ENCODE peak calls at places on chromosomes 13 and 19, in five cellular contexts. One of them, this sample, is unnamed.
A peak's percentile ranks its signal among the peaks of the same experiment; 100 is the strongest.

GRCh38 chr19:11446271-11446651 is 10.8 kb downstream of the PRKCSH start:
- DNase-seq in MM.1S: no peak
- DNase-seq in hepatocyte: no peak
- DNase-seq in OCI-LY7: no peak
- DNase-seq in IMR-90: no peak
- DNase-seq in this sample: no peak

GRCh38 chr13:28394422-28394821 is 100.5 kb downstream of the FLT1 start:
- DNase-seq in MM.1S: no peak
- DNase-seq in hepatocyte: no peak
- DNase-seq in OCI-LY7: no peak
- DNase-seq in IMR-90: peak; percentile 34
- DNase-seq in this sample: no peak

GRCh38 chr13:56903710-56904109 is 237.0 kb upstream of the PRR20A start:
- DNase-seq in MM.1S: no peak
- DNase-seq in hepatocyte: no peak
- DNase-seq in OCI-LY7: no peak
- DNase-seq in IMR-90: no peak
- DNase-seq in this sample: no peak

GRCh38 chr13:24899601-24900000 is 135.6 kb downstream of the RNF17 start:
- DNase-seq in MM.1S: no peak
- DNase-seq in hepatocyte: no peak
- DNase-seq in OCI-LY7: no peak
- DNase-seq in IMR-90: peak; percentile 57
- DNase-seq in this sample: peak; percentile 45

GRCh38 chr13:104382941-104383340 is 1316.7 kb upstream of the SLC10A2 start:
- DNase-seq in MM.1S: no peak
- DNase-seq in hepatocyte: no peak
- DNase-seq in OCI-LY7: no peak
- DNase-seq in IMR-90: peak; percentile 22
- DNase-seq in this sample: peak; percentile 89

GRCh38 chr19:2529473-2529918 is 53.6 kb downstream of the GADD45B start:
- DNase-seq in MM.1S: no peak
- DNase-seq in hepatocyte: peak; percentile 79
- DNase-seq in OCI-LY7: no peak
- DNase-seq in IMR-90: peak; percentile 96
- DNase-seq in this sample: peak; percentile 83

GRCh38 chr19:56874530-56874929 is 34.0 kb upstream of the PEG3 start:
- DNase-seq in MM.1S: no peak
- DNase-seq in hepatocyte: no peak
- DNase-seq in OCI-LY7: no peak
- DNase-seq in IMR-90: no peak
- DNase-seq in this sample: no peak

GRCh38 chr13:19978830-19979437 is 20.4 kb downstream of the ZMYM2 start:
- DNase-seq in MM.1S: no peak
- DNase-seq in hepatocyte: no peak
- DNase-seq in OCI-LY7: no peak
- DNase-seq in IMR-90: no peak
- DNase-seq in this sample: no peak

GRCh38 chr19:39335168-39335567 is 675 bp downstream of the GMFG start:
- DNase-seq in MM.1S: no peak
- DNase-seq in hepatocyte: no peak
- DNase-seq in OCI-LY7: no peak
- DNase-seq in IMR-90: no peak
- DNase-seq in this sample: no peak

GRCh38 chr19:19444694-19445155 is 39.2 kb downstream of the GATAD2A start:
- DNase-seq in MM.1S: no peak
- DNase-seq in hepatocyte: no peak
- DNase-seq in OCI-LY7: peak; percentile 51
- DNase-seq in IMR-90: peak; percentile 36
- DNase-seq in this sample: no peak

GRCh38 chr19:3687774-3688706 is 12.2 kb downstream of the PIP5K1C start:
- DNase-seq in MM.1S: peak; percentile 91
- DNase-seq in hepatocyte: peak; percentile 58
- DNase-seq in OCI-LY7: peak; percentile 31
- DNase-seq in IMR-90: no peak
- DNase-seq in this sample: no peak

GRCh38 chr19:34178276-34178614 is 5.9 kb downstream of the LSM14A start:
- DNase-seq in MM.1S: no peak
- DNase-seq in hepatocyte: no peak
- DNase-seq in OCI-LY7: no peak
- DNase-seq in IMR-90: no peak
- DNase-seq in this sample: no peak

DNA sequence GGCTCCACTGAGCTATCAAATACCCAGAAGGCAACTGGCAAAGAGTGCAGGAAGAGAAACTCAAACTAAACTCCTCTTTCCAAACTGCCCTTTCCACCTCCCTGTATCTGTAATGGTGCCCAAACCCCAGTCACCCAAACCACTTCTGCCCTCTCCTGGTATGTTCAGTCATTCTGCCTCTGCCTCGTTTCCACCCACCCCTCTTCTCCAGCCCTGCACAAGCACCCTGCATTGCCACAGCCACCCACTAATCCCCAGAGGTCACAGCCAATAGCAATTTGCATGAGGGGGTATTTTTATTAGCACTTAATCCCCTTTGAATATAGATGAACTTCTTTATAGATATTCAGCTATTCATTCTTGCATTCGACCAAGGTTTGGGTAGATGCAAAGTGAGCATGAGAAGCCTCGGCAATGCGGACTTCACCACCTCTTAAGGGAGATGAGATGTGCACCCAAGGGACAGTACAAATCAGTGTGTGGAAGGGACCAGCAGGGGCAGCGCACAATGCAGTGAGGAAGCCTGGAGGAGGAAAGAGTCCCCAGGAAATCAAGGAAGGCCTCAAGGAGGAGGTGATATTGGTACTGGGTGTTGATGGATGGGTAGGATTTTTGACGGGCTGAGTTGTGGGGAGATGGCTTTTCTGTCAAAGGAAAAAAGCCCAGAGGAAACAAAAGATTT is 12.4 kb downstream of the TMEM272 start:
- DNase-seq in MM.1S: no peak
- DNase-seq in hepatocyte: no peak
- DNase-seq in OCI-LY7: peak; percentile 83
- DNase-seq in IMR-90: peak; percentile 8
- DNase-seq in this sample: peak; percentile 8
- H2AFZ ChIP-seq in MM.1S: no peak overlapping the region
- H2AFZ ChIP-seq in hepatocyte: no peak overlapping the region
- H2AFZ ChIP-seq in OCI-LY7: peak overlapping the region; percentile 73
- H2AFZ ChIP-seq in IMR-90: no peak overlapping the region
- H2AFZ ChIP-seq in this sample: no peak overlapping the region

GRCh38 chr19:12550951-12551832 is at the start of gene ZNF564:
- DNase-seq in MM.1S: peak; percentile 98
- DNase-seq in hepatocyte: peak; percentile 97
- DNase-seq in OCI-LY7: peak; percentile 99
- DNase-seq in IMR-90: peak; percentile 98
- DNase-seq in this sample: peak; percentile 99

DNA sequence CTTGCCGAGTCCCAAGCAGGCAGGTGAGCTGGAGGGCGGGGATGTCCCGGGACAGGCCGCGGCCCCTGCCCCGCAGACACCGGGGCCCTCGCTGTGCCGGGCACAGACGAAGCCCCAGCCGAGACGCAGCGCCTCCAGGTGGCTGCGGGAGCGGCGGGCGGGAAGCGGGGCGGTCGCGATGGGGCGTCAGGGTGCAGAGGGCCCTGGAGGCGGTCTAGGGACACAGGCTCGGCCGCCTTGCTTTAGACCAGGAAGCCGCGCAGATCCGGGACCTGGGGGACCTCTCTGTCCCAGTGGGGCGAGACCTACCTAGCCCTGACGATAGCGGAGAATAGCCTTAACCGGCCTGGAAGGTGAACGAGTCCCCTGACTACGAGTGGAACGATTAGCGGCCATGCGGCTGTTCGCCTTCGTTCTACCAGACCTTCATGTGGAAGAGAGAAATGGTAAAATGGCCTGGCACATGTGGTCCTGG is 4.2 kb upstream of the ZNF564 start:
- DNase-seq in MM.1S: no peak
- DNase-seq in hepatocyte: no peak
- DNase-seq in OCI-LY7: no peak
- DNase-seq in IMR-90: no peak
- DNase-seq in this sample: no peak
- H3K4me3 ChIP-seq in MM.1S: no peak overlapping the region
- H3K4me3 ChIP-seq in hepatocyte: no peak overlapping the region
- H3K4me3 ChIP-seq in OCI-LY7: no peak overlapping the region
- H3K4me3 ChIP-seq in IMR-90: no peak overlapping the region
- H3K4me3 ChIP-seq in this sample: no peak overlapping the region

GRCh38 chr19:41332468-41332867 is 21.3 kb downstream of the TGFB1 start:
- DNase-seq in MM.1S: no peak
- DNase-seq in hepatocyte: no peak
- DNase-seq in OCI-LY7: no peak
- DNase-seq in IMR-90: no peak
- DNase-seq in this sample: no peak

GRCh38 chr19:41332000-41332399 is 21.7 kb downstream of the TGFB1 start:
- DNase-seq in MM.1S: no peak
- DNase-seq in hepatocyte: no peak
- DNase-seq in OCI-LY7: no peak
- DNase-seq in IMR-90: no peak
- DNase-seq in this sample: no peak

GRCh38 chr19:41334793-41335192 is 18.9 kb downstream of the TGFB1 start:
- DNase-seq in MM.1S: no peak
- DNase-seq in hepatocyte: no peak
- DNase-seq in OCI-LY7: no peak
- DNase-seq in IMR-90: no peak
- DNase-seq in this sample: no peak

GRCh38 chr19:41330946-41331678 is 21.1 kb downstream of the CCDC97 start:
- DNase-seq in MM.1S: no peak
- DNase-seq in hepatocyte: no peak
- DNase-seq in OCI-LY7: no peak
- DNase-seq in IMR-90: no peak
- DNase-seq in this sample: no peak

DNA sequence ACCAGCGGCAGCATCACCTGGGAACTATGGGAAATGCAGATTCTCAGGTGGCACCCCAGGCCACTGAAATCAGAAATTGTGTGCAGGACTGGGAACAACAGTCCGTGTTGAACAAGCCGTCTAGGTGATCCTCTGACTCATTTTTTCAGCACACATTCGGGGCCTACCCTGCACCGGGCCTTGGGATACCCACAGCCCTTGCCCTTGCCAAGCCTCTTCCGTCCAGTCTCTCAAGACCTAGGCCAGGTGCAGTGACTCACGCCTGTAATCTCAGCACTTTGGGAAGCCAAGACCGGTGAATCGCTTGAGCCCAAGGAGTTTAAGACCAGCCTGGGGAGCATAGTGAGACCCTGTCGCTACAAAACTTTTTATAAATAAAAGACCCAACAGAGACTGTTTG is 18.3 kb downstream of the TGFB1 start:
- DNase-seq in MM.1S: no peak
- DNase-seq in hepatocyte: no peak
- DNase-seq in OCI-LY7: no peak
- DNase-seq in IMR-90: no peak
- DNase-seq in this sample: no peak
- H3K4me1 ChIP-seq in MM.1S: no peaks in the 10 kb centered on the region
- H3K4me1 ChIP-seq in hepatocyte: no peaks in the 10 kb centered on the region
- H3K4me1 ChIP-seq in OCI-LY7: no peaks in the 10 kb centered on the region
- H3K4me1 ChIP-seq in IMR-90: no peaks in the 10 kb centered on the region
- H3K4me1 ChIP-seq in this sample: no peaks in the 10 kb centered on the region

DNA sequence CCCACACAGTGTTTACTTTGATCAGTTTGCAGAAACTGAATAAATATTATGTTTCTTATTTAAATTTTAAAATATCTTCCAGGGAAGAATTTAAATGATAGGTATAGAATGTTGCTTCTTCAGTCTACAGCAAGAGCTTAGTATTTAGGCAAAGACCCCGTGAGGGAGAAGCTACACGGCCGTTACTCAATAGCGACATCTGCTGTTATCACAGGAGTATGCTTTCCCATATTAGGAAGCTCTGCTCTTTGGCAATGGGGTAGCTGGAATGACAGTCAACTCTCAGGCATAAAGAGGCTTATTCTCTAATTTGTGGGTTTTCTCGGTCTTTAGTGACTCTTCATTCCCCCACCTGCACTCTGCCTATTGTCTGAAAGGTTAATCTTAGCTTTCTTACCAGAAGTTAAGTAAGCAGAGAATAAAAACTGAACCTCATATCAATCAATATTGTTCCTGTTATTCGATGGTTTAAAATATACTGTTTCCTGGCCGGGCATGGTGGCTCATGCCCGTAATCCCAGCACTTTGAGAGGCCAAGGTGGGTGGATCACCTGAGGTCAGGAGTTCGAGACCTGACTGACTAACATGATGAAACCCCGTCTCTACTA is 13.2 kb upstream of the LHFPL6 start:
- DNase-seq in MM.1S: peak; percentile 51
- DNase-seq in hepatocyte: peak; percentile 87
- DNase-seq in OCI-LY7: peak; percentile 83
- DNase-seq in IMR-90: peak; percentile 68
- DNase-seq in this sample: peak; percentile 79
- H2AFZ ChIP-seq in MM.1S: no peak overlapping the region
- H2AFZ ChIP-seq in hepatocyte: no peak overlapping the region
- H2AFZ ChIP-seq in OCI-LY7: no peak overlapping the region
- H2AFZ ChIP-seq in IMR-90: no peak overlapping the region
- H2AFZ ChIP-seq in this sample: no peak overlapping the region

GRCh38 chr19:55452381-55453325 is 8.8 kb downstream of the ISOC2 start:
- DNase-seq in MM.1S: no peak
- DNase-seq in hepatocyte: peak; percentile 78
- DNase-seq in OCI-LY7: peak; percentile 76
- DNase-seq in IMR-90: peak; percentile 79
- DNase-seq in this sample: peak; percentile 65

GRCh38 chr19:55451163-55451521 is 8.0 kb upstream of the SHISA7 start:
- DNase-seq in MM.1S: no peak
- DNase-seq in hepatocyte: no peak
- DNase-seq in OCI-LY7: no peak
- DNase-seq in IMR-90: no peak
- DNase-seq in this sample: no peak

GRCh38 chr19:55449469-55449868 is 6.4 kb upstream of the SHISA7 start:
- DNase-seq in MM.1S: no peak
- DNase-seq in hepatocyte: no peak
- DNase-seq in OCI-LY7: no peak
- DNase-seq in IMR-90: no peak
- DNase-seq in this sample: no peak

GRCh38 chr19:55453861-55454260 is 7.6 kb downstream of the ISOC2 start:
- DNase-seq in MM.1S: no peak
- DNase-seq in hepatocyte: no peak
- DNase-seq in OCI-LY7: no peak
- DNase-seq in IMR-90: no peak
- DNase-seq in this sample: no peak

GRCh38 chr19:55451522-55452380 is 8.7 kb upstream of the SHISA7 start:
- DNase-seq in MM.1S: no peak
- DNase-seq in hepatocyte: no peak
- DNase-seq in OCI-LY7: no peak
- DNase-seq in IMR-90: no peak
- DNase-seq in this sample: no peak
- H3K4me3 ChIP-seq in MM.1S: no peak overlapping the region
- H3K4me3 ChIP-seq in hepatocyte: no peak overlapping the region
- H3K4me3 ChIP-seq in OCI-LY7: no peak overlapping the region
- H3K4me3 ChIP-seq in IMR-90: peak overlapping the region; percentile 9
- H3K4me3 ChIP-seq in this sample: no peak overlapping the region